ENCODE peak calls at places on chromosomes 6 and 20, in ten cellular contexts. A is iris pigment epithelial cell; F is myocyte; O is adipocyte; C is ovary; B is stimulated activated CD8-positive, alpha-beta memory T cell treated with anti-CD3 and anti-CD28 coated beads, Interleukin-4, amount 100 ng/mL, for 24 hours; K is dermis microvascular lymphatic vessel endothelial cell; S is iPS DF 19.7; E is glomerular endothelial cell; W is Calu3. D is an unnamed sample.

GRCh38 chr6:10190042-10190441 is 224.8 kb downstream of the TFAP2A start:
- DNase-seq in A (no peak), F (no peak), O (peak; percentile 32), C (no peak), B (no peak), K (no peak), S (no peak), E (no peak), W (no peak), D (no peak)

GRCh38 chr6:38193486-38194281 is 374.2 kb downstream of the ZFAND3 start:
- DNase-seq in A (no peak), F (no peak), O (no peak), C (no peak), B (no peak), K (no peak), S (no peak), E (no peak), W (no peak), D (no peak)

GRCh38 chr20:49349678-49350077 is 71.8 kb upstream of the ZNFX1 start:
- DNase-seq in A (no peak), F (no peak), O (peak; percentile 8), C (no peak), B (no peak), K (no peak), S (no peak), E (no peak), W (no peak), D (no peak)

GRCh38 chr6:14804444-14805210 is 441.2 kb upstream of the JARID2 start:
- DNase-seq in A (peak; percentile 70), F (peak; percentile 99), O (peak; percentile 30), C (peak; percentile 94), B (no peak), K (peak; percentile 12), S (no peak), E (no peak), W (peak; percentile 65), D (no peak)

GRCh38 chr20:19738936-19739335 is 19.1 kb upstream of the RIN2 start:
- DNase-seq in A (no peak), F (no peak), O (no peak), C (no peak), B (no peak), K (no peak), S (no peak), E (no peak), W (no peak), D (no peak)

GRCh38 chr6:79546186-79546585 is 9.0 kb upstream of the LCA5 start:
- DNase-seq in A (peak; percentile 61), F (peak; percentile 24), O (no peak), C (no peak), B (no peak), K (no peak), S (no peak), E (no peak), W (no peak), D (no peak)

GRCh38 chr6:132131777-132132176 is 180.6 kb upstream of the CCN2 start:
- DNase-seq in A (peak; percentile 99), F (peak; percentile 99), O (peak; percentile 83), C (no peak), B (no peak), K (peak; percentile 89), S (no peak), E (peak; percentile 99), W (peak; percentile 63), D (no peak)

GRCh38 chr20:34921436-34921835 is 34.2 kb downstream of the GSS start:
- DNase-seq in A (no peak), F (no peak), O (no peak), C (no peak), B (no peak), K (no peak), S (no peak), E (no peak), W (no peak), D (no peak)

GRCh38 chr20:48489046-48489463 is 338.7 kb downstream of the PREX1 start:
- DNase-seq in A (no peak), F (no peak), O (no peak), C (no peak), B (no peak), K (no peak), S (no peak), E (no peak), W (no peak), D (no peak)

GRCh38 chr6:144662812-144663211 is 377.7 kb downstream of the UTRN start:
- DNase-seq in A (no peak), F (no peak), O (no peak), C (no peak), B (no peak), K (no peak), S (no peak), E (no peak), W (no peak), D (no peak)

GRCh38 chr6:143135326-143135725 is 74.6 kb downstream of the AIG1 start:
- DNase-seq in A (no peak), F (no peak), O (no peak), C (no peak), B (no peak), K (no peak), S (no peak), E (no peak), W (no peak), D (no peak)

GRCh38 chr6:154928325-154928922 is 66.7 kb upstream of the TIAM2 start:
- DNase-seq in A (peak; percentile 64), F (peak; percentile 81), O (peak; percentile 94), C (peak; percentile 42), B (peak; percentile 29), K (peak; percentile 62), S (no peak), E (peak; percentile 47), W (peak; percentile 69), D (peak; percentile 36)

GRCh38 chr20:41738584-41739193 is 120.5 kb upstream of the CHD6 start:
- DNase-seq in A (peak; percentile 48), F (peak; percentile 35), O (peak; percentile 68), C (peak; percentile 53), B (peak; percentile 12), K (peak; percentile 4), S (no peak), E (no peak), W (peak; percentile 81), D (no peak)

GRCh38 chr6:3568396-3569082 is 111.7 kb upstream of the SLC22A23 start:
- DNase-seq in A (peak; percentile 76), F (no peak), O (peak; percentile 38), C (no peak), B (no peak), K (no peak), S (no peak), E (no peak), W (no peak), D (no peak)

GRCh38 chr6:47453372-47453936 is 24.1 kb upstream of the CD2AP start:
- DNase-seq in A (no peak), F (no peak), O (no peak), C (no peak), B (no peak), K (no peak), S (no peak), E (no peak), W (no peak), D (no peak)